ENCODE peak calls at places on chromosomes 2 and 18, in ten cellular contexts. One of them, this sample, is unnamed.

GRCh38 chr2:119233326-119234020 is 9.8 kb downstream of the STEAP3 start:
- DNase-seq in NCI-H2081: no peak
- DNase-seq in pancreas: no peak
- DNase-seq in IMR-90: peak
- DNase-seq in NB4: peak
- DNase-seq in cardiac fibroblast: no peak
- DNase-seq in choroid plexus epithelial cell: peak
- DNase-seq in AG09319: no peak
- DNase-seq in GM04504: no peak
- DNase-seq in cardiac muscle cell: peak
- DNase-seq in this sample: peak

GRCh38 chr2:179454443-179455218 is 190.0 kb upstream of the SESTD1 start:
- DNase-seq in NCI-H2081: no peak
- DNase-seq in pancreas: no peak
- DNase-seq in IMR-90: peak
- DNase-seq in NB4: no peak
- DNase-seq in cardiac fibroblast: peak
- DNase-seq in choroid plexus epithelial cell: peak
- DNase-seq in AG09319: no peak
- DNase-seq in GM04504: peak
- DNase-seq in cardiac muscle cell: peak
- DNase-seq in this sample: peak

GRCh38 chr2:152098798-152099654 is at the start of gene CACNB4:
- DNase-seq in NCI-H2081: peak
- DNase-seq in pancreas: no peak
- DNase-seq in IMR-90: no peak
- DNase-seq in NB4: peak
- DNase-seq in cardiac fibroblast: peak
- DNase-seq in choroid plexus epithelial cell: peak
- DNase-seq in AG09319: no peak
- DNase-seq in GM04504: no peak
- DNase-seq in cardiac muscle cell: peak
- DNase-seq in this sample: no peak

GRCh38 chr2:46901611-46902010 is 14.0 kb downstream of the MCFD2 start:
- DNase-seq in NCI-H2081: no peak
- DNase-seq in pancreas: no peak
- DNase-seq in IMR-90: no peak
- DNase-seq in NB4: no peak
- DNase-seq in cardiac fibroblast: no peak
- DNase-seq in choroid plexus epithelial cell: no peak
- DNase-seq in AG09319: no peak
- DNase-seq in GM04504: no peak
- DNase-seq in cardiac muscle cell: no peak
- DNase-seq in this sample: no peak

GRCh38 chr2:86293612-86294011 is 43.8 kb downstream of the REEP1 start:
- DNase-seq in NCI-H2081: no peak
- DNase-seq in pancreas: no peak
- DNase-seq in IMR-90: no peak
- DNase-seq in NB4: no peak
- DNase-seq in cardiac fibroblast: no peak
- DNase-seq in choroid plexus epithelial cell: no peak
- DNase-seq in AG09319: no peak
- DNase-seq in GM04504: no peak
- DNase-seq in cardiac muscle cell: no peak
- DNase-seq in this sample: no peak

GRCh38 chr2:60409207-60409871 is 144.1 kb downstream of the BCL11A start:
- DNase-seq in NCI-H2081: no peak
- DNase-seq in pancreas: no peak
- DNase-seq in IMR-90: no peak
- DNase-seq in NB4: no peak
- DNase-seq in cardiac fibroblast: no peak
- DNase-seq in choroid plexus epithelial cell: no peak
- DNase-seq in AG09319: no peak
- DNase-seq in GM04504: no peak
- DNase-seq in cardiac muscle cell: no peak
- DNase-seq in this sample: no peak

GRCh38 chr18:49717617-49718016 is 95.7 kb downstream of the ACAA2 start:
- DNase-seq in NCI-H2081: no peak
- DNase-seq in pancreas: no peak
- DNase-seq in IMR-90: no peak
- DNase-seq in NB4: no peak
- DNase-seq in cardiac fibroblast: no peak
- DNase-seq in choroid plexus epithelial cell: no peak
- DNase-seq in AG09319: no peak
- DNase-seq in GM04504: no peak
- DNase-seq in cardiac muscle cell: no peak
- DNase-seq in this sample: no peak

GRCh38 chr2:159285929-159286708 is at the start of gene WDSUB1:
- DNase-seq in NCI-H2081: peak
- DNase-seq in pancreas: peak
- DNase-seq in IMR-90: peak
- DNase-seq in NB4: peak
- DNase-seq in cardiac fibroblast: peak
- DNase-seq in choroid plexus epithelial cell: peak
- DNase-seq in AG09319: no peak
- DNase-seq in GM04504: no peak
- DNase-seq in cardiac muscle cell: peak
- DNase-seq in this sample: peak

GRCh38 chr2:237547841-237548416 is 18.4 kb upstream of the PRLH start:
- DNase-seq in NCI-H2081: no peak
- DNase-seq in pancreas: no peak
- DNase-seq in IMR-90: peak
- DNase-seq in NB4: no peak
- DNase-seq in cardiac fibroblast: no peak
- DNase-seq in choroid plexus epithelial cell: peak
- DNase-seq in AG09319: no peak
- DNase-seq in GM04504: no peak
- DNase-seq in cardiac muscle cell: no peak
- DNase-seq in this sample: no peak

GRCh38 chr2:28956890-28957289 is 24.2 kb upstream of the TOGARAM2 start:
- DNase-seq in NCI-H2081: no peak
- DNase-seq in pancreas: no peak
- DNase-seq in IMR-90: no peak
- DNase-seq in NB4: no peak
- DNase-seq in cardiac fibroblast: peak
- DNase-seq in choroid plexus epithelial cell: peak
- DNase-seq in AG09319: no peak
- DNase-seq in GM04504: no peak
- DNase-seq in cardiac muscle cell: peak
- DNase-seq in this sample: no peak

GRCh38 chr18:55546873-55547704 is 40.9 kb downstream of the TCF4 start:
- DNase-seq in NCI-H2081: no peak
- DNase-seq in pancreas: no peak
- DNase-seq in IMR-90: peak
- DNase-seq in NB4: no peak
- DNase-seq in cardiac fibroblast: peak
- DNase-seq in choroid plexus epithelial cell: peak
- DNase-seq in AG09319: peak
- DNase-seq in GM04504: peak
- DNase-seq in cardiac muscle cell: peak
- DNase-seq in this sample: peak

GRCh38 chr18:22230403-22231042 is 61.1 kb downstream of the GATA6 start:
- DNase-seq in NCI-H2081: no peak
- DNase-seq in pancreas: no peak
- DNase-seq in IMR-90: peak
- DNase-seq in NB4: no peak
- DNase-seq in cardiac fibroblast: peak
- DNase-seq in choroid plexus epithelial cell: peak
- DNase-seq in AG09319: no peak
- DNase-seq in GM04504: peak
- DNase-seq in cardiac muscle cell: peak
- DNase-seq in this sample: peak

GRCh38 chr2:157173740-157174184 is 83.7 kb upstream of the GALNT5 start:
- DNase-seq in NCI-H2081: no peak
- DNase-seq in pancreas: no peak
- DNase-seq in IMR-90: peak
- DNase-seq in NB4: no peak
- DNase-seq in cardiac fibroblast: peak
- DNase-seq in choroid plexus epithelial cell: peak
- DNase-seq in AG09319: peak
- DNase-seq in GM04504: peak
- DNase-seq in cardiac muscle cell: peak
- DNase-seq in this sample: peak

GRCh38 chr18:6546229-6546628 is 131.5 kb upstream of the L3MBTL4 start:
- DNase-seq in NCI-H2081: no peak
- DNase-seq in pancreas: peak
- DNase-seq in IMR-90: no peak
- DNase-seq in NB4: no peak
- DNase-seq in cardiac fibroblast: peak
- DNase-seq in choroid plexus epithelial cell: no peak
- DNase-seq in AG09319: no peak
- DNase-seq in GM04504: no peak
- DNase-seq in cardiac muscle cell: peak
- DNase-seq in this sample: no peak